ENCODE peak calls at places on chromosomes 1 and 21, in eight cellular contexts. Y, D, J, R, H, E, N and W are unnamed samples.

GRCh38 chr1:4595341-4596225 is 58.8 kb upstream of the AJAP1 start:
- DNase-seq in Y (no peak), D (no peak), J (no peak), R (no peak), H (no peak), E (no peak), N (no peak), W (no peak)

GRCh38 chr1:116699605-116700004 is 32.1 kb upstream of the IGSF3 start:
- DNase-seq in Y (no peak), D (no peak), J (no peak), R (no peak), H (no peak), E (no peak), N (no peak), W (no peak)

GRCh38 chr1:60169206-60169605 is 95.6 kb upstream of the C1orf87 start:
- DNase-seq in Y (no peak), D (no peak), J (no peak), R (no peak), H (no peak), E (no peak), N (no peak), W (no peak)

GRCh38 chr1:110190282-110190929 is 19.7 kb upstream of the KCNC4 start:
- DNase-seq in Y (peak; percentile 62), D (no peak), J (no peak), R (no peak), H (no peak), E (no peak), N (no peak), W (no peak)

GRCh38 chr1:111227434-111227833 is at the start of gene CHI3L2:
- DNase-seq in Y (no peak), D (no peak), J (no peak), R (no peak), H (no peak), E (no peak), N (no peak), W (no peak)

GRCh38 chr1:162302246-162302645 is 74.4 kb downstream of the SPATA46 start:
- DNase-seq in Y (no peak), D (no peak), J (no peak), R (no peak), H (no peak), E (no peak), N (no peak), W (no peak)

GRCh38 chr1:9842781-9843575 is 19.2 kb upstream of the CLSTN1 start:
- DNase-seq in Y (peak; percentile 29), D (no peak), J (no peak), R (no peak), H (no peak), E (no peak), N (no peak), W (no peak)

GRCh38 chr1:34753163-34753562 is 1.7 kb upstream of the GJB5 start:
- DNase-seq in Y (no peak), D (no peak), J (no peak), R (no peak), H (no peak), E (no peak), N (no peak), W (no peak)

GRCh38 chr1:13593511-13594131 is 10.0 kb downstream of the PDPN start:
- DNase-seq in Y (no peak), D (no peak), J (no peak), R (no peak), H (no peak), E (no peak), N (no peak), W (no peak)

GRCh38 chr21:38751379-38752050 is 54.2 kb upstream of the ETS2 start:
- DNase-seq in Y (no peak), D (no peak), J (no peak), R (no peak), H (no peak), E (no peak), N (peak; percentile 89), W (no peak)

GRCh38 chr1:50271968-50272578 is 151.2 kb downstream of the DMRTA2 start:
- DNase-seq in Y (peak; percentile 42), D (peak; percentile 8), J (no peak), R (no peak), H (no peak), E (no peak), N (peak; percentile 31), W (no peak)

GRCh38 chr1:167899253-167899681 is 14.7 kb downstream of the ADCY10 start:
- DNase-seq in Y (no peak), D (no peak), J (no peak), R (no peak), H (no peak), E (no peak), N (no peak), W (no peak)

GRCh38 chr1:41418868-41419583 is 57.8 kb downstream of the FOXO6 start:
- DNase-seq in Y (peak; percentile 93), D (peak; percentile 82), J (no peak), R (no peak), H (no peak), E (no peak), N (no peak), W (no peak)

GRCh38 chr1:72433591-72433990 is 151.3 kb upstream of the NEGR1 start:
- DNase-seq in Y (no peak), D (no peak), J (no peak), R (no peak), H (no peak), E (no peak), N (no peak), W (no peak)

GRCh38 chr1:11072216-11072917 is 12.5 kb upstream of the SRM start:
- DNase-seq in Y (peak; percentile 83), D (no peak), J (no peak), R (no peak), H (no peak), E (no peak), N (peak; percentile 12), W (no peak)